ENCODE peak calls at places on chromosomes 12 and 14, in eight cellular contexts. W is lower lobe of right lung, P is left lung, R is gastrocnemius medialis, K is mucosa of descending colon, C is RWPE2, G is upper lobe of left lung, N is HepG2. L is an unnamed sample.

GRCh38 chr12:95258146-95258545 is 40.5 kb downstream of the VEZT start:
- ATAC-seq in G (no peak), R (no peak), K (no peak), C (peak; percentile 85), P (no peak), W (no peak), N (no peak), L (no peak)

GRCh38 chr14:34912966-34913365 is 37.8 kb upstream of the BAZ1A start:
- ATAC-seq in C (no peak), W (no peak), G (no peak), N (no peak), R (no peak), K (no peak), P (no peak), L (no peak)

GRCh38 chr14:23895480-23895879 is 58.1 kb upstream of the DHRS4 start:
- ATAC-seq in W (no peak), R (no peak), G (no peak), K (no peak), N (peak; percentile 72), P (no peak), C (peak; percentile 42), L (no peak)

GRCh38 chr12:50621435-50622304 is 116.9 kb downstream of the DIP2B start:
- ATAC-seq in R (no peak), C (no peak), N (no peak), K (peak; percentile 35), W (peak; percentile 27), G (no peak), P (peak; percentile 40), L (no peak)

GRCh38 chr14:91744068-91744480 is 12.2 kb upstream of the CATSPERB start:
- ATAC-seq in W (peak; percentile 87), N (no peak), C (peak; percentile 68), K (peak; percentile 98), G (peak; percentile 65), P (peak; percentile 90), R (no peak), L (no peak)

GRCh38 chr14:35335388-35336092 is 43.4 kb downstream of the PSMA6 start:
- ATAC-seq in W (no peak), G (no peak), N (peak; percentile 46), C (peak; percentile 2), K (peak; percentile 75), P (no peak), R (peak; percentile 37), L (no peak)

GRCh38 chr12:53973093-53974042 is at the start of gene HOXC11:
- ATAC-seq in R (peak; percentile 31), G (no peak), W (no peak), C (peak; percentile 58), P (no peak), K (no peak), N (no peak), L (no peak)

GRCh38 chr12:49470986-49471385 is 67.8 kb upstream of the KCNH3 start:
- ATAC-seq in W (no peak), K (no peak), N (no peak), G (no peak), R (no peak), P (no peak), C (peak; percentile 36), L (no peak)

GRCh38 chr14:65043893-65044595 is 57.3 kb downstream of the FNTB start:
- ATAC-seq in P (no peak), N (no peak), K (no peak), C (no peak), R (no peak), W (no peak), G (peak; percentile 27), L (no peak)

GRCh38 chr12:31315779-31316465 is 10.0 kb downstream of the SINHCAF start:
- ATAC-seq in W (no peak), P (no peak), C (no peak), G (no peak), K (no peak), N (no peak), R (no peak), L (no peak)

GRCh38 chr12:31318870-31319269 is 7.1 kb downstream of the SINHCAF start:
- ATAC-seq in W (no peak), N (no peak), G (no peak), P (no peak), C (no peak), R (no peak), K (no peak), L (no peak)

GRCh38 chr12:31315089-31315725 is 10.7 kb downstream of the SINHCAF start:
- ATAC-seq in W (no peak), R (no peak), K (no peak), P (no peak), G (no peak), C (no peak), N (no peak), L (no peak)

GRCh38 chr12:31316964-31317363 is 9.0 kb downstream of the SINHCAF start:
- ATAC-seq in R (no peak), G (no peak), N (no peak), C (no peak), W (no peak), P (no peak), K (no peak), L (no peak)

GRCh38 chr12:31317471-31318397 is 8.2 kb downstream of the SINHCAF start:
- ATAC-seq in N (no peak), R (no peak), C (peak; percentile 35), P (peak; percentile 53), K (peak; percentile 81), G (no peak), W (no peak), L (no peak)
- H3K4me1 ChIP-seq in N (peaks cover 76% of the 10 kb centered on the region), R (peaks cover 8% of the 10 kb centered on the region), C (peaks cover 44% of the 10 kb centered on the region), P (peaks cover 66% of the 10 kb centered on the region), K (peaks cover 6% of the 10 kb centered on the region), G (peaks cover 12% of the 10 kb centered on the region), W (peaks cover 58% of the 10 kb centered on the region), L (peaks cover 57% of the 10 kb centered on the region)

DNA sequence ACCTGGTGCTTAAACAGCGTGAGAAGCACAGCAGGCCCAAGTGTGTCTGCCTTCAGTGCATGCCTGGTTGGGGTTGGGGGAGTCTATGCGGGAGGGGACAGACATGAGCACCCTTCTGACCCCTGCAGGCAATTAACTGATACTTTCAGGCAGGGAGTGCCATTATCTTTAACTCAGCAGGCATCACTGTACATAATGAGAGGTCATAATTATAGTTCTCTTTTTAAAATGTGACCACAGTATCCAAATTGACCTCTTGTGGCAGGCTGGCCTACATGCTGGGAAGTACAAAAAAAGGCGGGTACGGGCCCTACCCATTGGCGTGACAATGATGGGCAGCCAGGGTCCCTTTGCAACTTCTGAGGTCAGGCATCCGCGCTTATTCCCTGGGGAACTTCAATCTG is 209.1 kb downstream of the FOXN3 start:
- ATAC-seq in K (no peak), W (no peak), R (no peak), N (peak; percentile 46), P (no peak), G (no peak), C (peak; percentile 12), L (no peak)
- H3K4me1 ChIP-seq in K (no peaks in the 10 kb centered on the region), W (peaks cover 6% of the 10 kb centered on the region), R (peaks cover 26% of the 10 kb centered on the region), N (peaks cover 15% of the 10 kb centered on the region), P (no peaks in the 10 kb centered on the region), G (peaks cover 4% of the 10 kb centered on the region), C (no peaks in the 10 kb centered on the region), L (no peaks in the 10 kb centered on the region)

GRCh38 chr14:99589651-99590530 is 14.1 kb downstream of the CCDC85C start:
- ATAC-seq in W (no peak), C (no peak), P (no peak), G (no peak), K (no peak), R (no peak), N (no peak), L (no peak)

GRCh38 chr14:99592933-99593753 is 10.9 kb downstream of the CCDC85C start:
- ATAC-seq in G (no peak), P (no peak), W (no peak), K (no peak), C (no peak), R (peak; percentile 7), N (no peak), L (no peak)

GRCh38 chr14:99593971-99594841 is 9.8 kb downstream of the CCDC85C start:
- ATAC-seq in P (no peak), W (no peak), G (no peak), K (no peak), R (peak; percentile 46), N (no peak), C (no peak), L (no peak)

GRCh38 chr14:99590746-99591555 is 13.1 kb downstream of the CCDC85C start:
- ATAC-seq in C (peak; percentile 32), G (no peak), R (no peak), K (no peak), P (peak; percentile 13), W (no peak), N (no peak), L (no peak)

DNA sequence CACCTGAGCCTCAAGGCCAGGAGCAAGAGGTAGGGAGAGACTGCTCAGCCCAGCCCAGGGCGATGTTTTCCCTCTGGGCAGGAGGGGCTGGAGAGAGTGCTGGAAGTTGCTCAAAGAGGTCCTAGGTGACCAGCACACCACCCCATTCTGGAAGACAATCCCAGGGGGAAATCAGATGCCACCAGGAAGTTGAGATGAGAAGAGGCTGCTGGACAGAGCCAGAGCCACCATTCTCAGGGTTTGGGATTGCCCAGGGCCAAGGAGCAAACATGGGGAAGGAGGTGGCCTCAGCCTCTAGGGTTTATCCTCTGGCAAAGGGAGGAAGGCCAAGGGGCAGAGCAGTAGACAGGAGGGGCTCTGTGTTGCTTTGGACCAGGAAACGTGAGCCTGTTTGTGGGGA is 11.6 kb downstream of the CCDC85C start:
- ATAC-seq in N (no peak), G (no peak), R (no peak), C (no peak), P (no peak), W (no peak), K (no peak), L (no peak)
- H3K4me1 ChIP-seq in N (peaks cover 66% of the 10 kb centered on the region), G (peaks cover 78% of the 10 kb centered on the region), R (peaks cover 41% of the 10 kb centered on the region), C (peaks cover 39% of the 10 kb centered on the region), P (peaks cover 73% of the 10 kb centered on the region), W (peaks cover 75% of the 10 kb centered on the region), K (peaks cover 41% of the 10 kb centered on the region), L (peaks cover 2% of the 10 kb centered on the region)

GRCh38 chr12:121516437-121517011 is 64.3 kb downstream of the KDM2B start:
- ATAC-seq in K (no peak), R (no peak), G (no peak), C (no peak), W (no peak), P (no peak), N (peak; percentile 65), L (no peak)

GRCh38 chr12:121520119-121520518 is 60.7 kb downstream of the KDM2B start:
- ATAC-seq in R (no peak), P (peak; percentile 65), W (peak; percentile 69), C (no peak), G (peak; percentile 69), K (no peak), N (no peak), L (no peak)

GRCh38 chr12:121520586-121521086 is 60.2 kb downstream of the KDM2B start:
- ATAC-seq in R (no peak), K (no peak), G (peak; percentile 34), W (peak; percentile 61), P (peak; percentile 73), N (no peak), C (no peak), L (no peak)

GRCh38 chr12:121519227-121519626 is 61.6 kb downstream of the KDM2B start:
- ATAC-seq in R (no peak), G (no peak), P (no peak), N (no peak), K (no peak), C (no peak), W (no peak), L (no peak)

DNA sequence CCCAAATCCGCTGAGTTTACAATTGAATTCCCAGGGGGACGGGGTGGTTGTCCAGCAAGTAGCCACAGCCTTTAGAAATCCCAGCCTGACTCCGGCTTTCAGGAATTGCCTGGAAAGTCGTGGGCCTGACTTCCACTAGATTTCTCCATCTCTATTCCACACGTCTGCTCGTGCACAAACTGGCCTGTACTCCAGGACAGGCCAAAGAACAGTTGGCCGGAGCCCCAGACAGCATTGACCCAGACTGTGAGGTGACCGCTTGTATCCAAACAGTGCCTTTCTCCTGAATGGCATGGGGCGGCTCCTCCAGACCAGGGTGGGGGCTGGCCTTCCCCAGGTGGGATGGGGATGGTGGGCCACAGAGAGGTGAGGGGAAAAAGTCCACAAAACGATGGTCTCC is 62.2 kb downstream of the KDM2B start:
- ATAC-seq in W (no peak), C (no peak), P (no peak), G (no peak), N (peak; percentile 49), R (no peak), K (no peak), L (no peak)
- H3K4me1 ChIP-seq in W (peaks cover 12% of the 10 kb centered on the region), C (no peaks in the 10 kb centered on the region), P (peaks cover 10% of the 10 kb centered on the region), G (peaks cover 4% of the 10 kb centered on the region), N (peaks cover 46% of the 10 kb centered on the region), R (no peaks in the 10 kb centered on the region), K (no peaks in the 10 kb centered on the region), L (no peaks in the 10 kb centered on the region)

L was measured in gastroesophageal sphincter.